ENCODE peak calls at places on chromosome 1, in nine cellular contexts. C is NT2/D1; R is Right ventricle myocardium inferior; A is stimulated activated CD4-positive, alpha-beta T cell treated with anti-CD3 and anti-CD28 coated beads, Interleukin-2, amount 100 ng/mL, for 48 hours; X is kidney epithelial cell; L is stimulated activated CD8-positive, alpha-beta memory T cell treated with anti-CD3 and anti-CD28 coated beads, Interleukin-7, amount 100 ng/mL, for 24 hours; N is cardiac muscle cell; G is AG08396; Q is gastrocnemius medialis. I is an unnamed sample.

GRCh38 chr1:162088281-162088969 is 18.9 kb downstream of the NOS1AP start:
- DNase-seq in X (no peak), N (no peak), Q (no peak), L (no peak), A (no peak), C (no peak), R (no peak), G (no peak), I (no peak)

GRCh38 chr1:1353389-1354151 is 4.4 kb upstream of the DVL1 start:
- DNase-seq in Q (no peak), G (no peak), L (no peak), X (no peak), R (peak), C (no peak), A (no peak), N (no peak), I (peak)

GRCh38 chr1:202589190-202589680 is 121.0 kb downstream of the SYT2 start:
- DNase-seq in C (peak), X (peak), G (peak), R (peak), A (no peak), N (peak), L (no peak), Q (peak), I (peak)

GRCh38 chr1:10280442-10281350 is 70.3 kb downstream of the KIF1B start:
- DNase-seq in L (no peak), Q (no peak), G (peak), C (no peak), X (no peak), A (no peak), R (no peak), N (no peak), I (no peak)

GRCh38 chr1:209985002-209985401 is 47.0 kb downstream of the SYT14 start:
- DNase-seq in L (no peak), Q (no peak), C (no peak), A (no peak), G (no peak), N (no peak), X (no peak), R (no peak), I (no peak)

GRCh38 chr1:19582318-19582717 is 61.8 kb upstream of the NBL1 start:
- DNase-seq in N (no peak), L (peak), G (peak), C (peak), A (peak), Q (no peak), R (peak), X (no peak), I (peak)

GRCh38 chr1:19715334-19716203 is 50.9 kb downstream of the HTR6 start:
- DNase-seq in C (peak), X (peak), A (peak), R (peak), G (peak), L (peak), N (peak), Q (peak), I (peak)

GRCh38 chr1:911875-912739 is 11.6 kb upstream of the SAMD11 start:
- DNase-seq in G (no peak), C (no peak), R (peak), A (no peak), N (no peak), X (no peak), Q (no peak), L (no peak), I (peak)

GRCh38 chr1:206679738-206680211 is 4.9 kb upstream of the MAPKAPK2 start:
- DNase-seq in X (no peak), A (no peak), G (no peak), Q (no peak), N (no peak), R (no peak), L (no peak), C (no peak), I (no peak)

GRCh38 chr1:167442854-167443565 is 75.3 kb downstream of the CD247 start:
- DNase-seq in X (no peak), R (peak), C (no peak), A (no peak), N (no peak), L (no peak), G (no peak), Q (no peak), I (no peak)

GRCh38 chr1:212782422-212783154 is 9.0 kb downstream of the NSL1 start:
- DNase-seq in R (no peak), C (no peak), G (peak), A (no peak), N (peak), L (no peak), Q (no peak), X (no peak), I (no peak)

GRCh38 chr1:40879487-40880175 is 17.5 kb upstream of the CITED4 start:
- DNase-seq in N (no peak), C (no peak), G (no peak), Q (no peak), R (no peak), A (no peak), X (no peak), L (no peak), I (no peak)

GRCh38 chr1:248611883-248612282 is 14.4 kb upstream of the OR2T10 start:
- DNase-seq in Q (no peak), X (no peak), G (no peak), A (no peak), C (no peak), R (no peak), N (no peak), L (no peak), I (no peak)

GRCh38 chr1:244917271-244917670 is 52.9 kb upstream of the HNRNPU start:
- DNase-seq in N (no peak), G (no peak), C (no peak), X (no peak), R (no peak), A (no peak), Q (no peak), L (no peak), I (no peak)

GRCh38 chr1:244424649-244425334 is 26.9 kb downstream of the ADSS2 start:
- DNase-seq in A (no peak), L (no peak), N (no peak), C (no peak), X (no peak), Q (no peak), R (no peak), G (no peak), I (no peak)

GRCh38 chr1:224579526-224579925 is 36.6 kb upstream of the CNIH3 start:
- DNase-seq in R (no peak), L (no peak), Q (peak), X (no peak), N (no peak), A (no peak), G (peak), C (peak), I (no peak)

GRCh38 chr1:244264163-244264562 is 187.5 kb downstream of the ADSS2 start:
- DNase-seq in N (no peak), Q (no peak), X (no peak), C (no peak), R (no peak), G (no peak), A (no peak), L (no peak), I (no peak)

GRCh38 chr1:32063261-32063681 is 9.5 kb upstream of the TMEM39B start:
- DNase-seq in A (no peak), L (no peak), C (no peak), X (no peak), R (no peak), G (peak), Q (no peak), N (peak), I (no peak)

GRCh38 chr1:119674110-119674509 is 26.0 kb upstream of the ZNF697 start:
- DNase-seq in A (no peak), X (peak), N (peak), C (peak), L (no peak), Q (no peak), R (no peak), G (peak), I (no peak)